ENCODE peak calls at places on chromosome X, in five cellular contexts. X, I, N, D and V are unnamed samples.

GRCh38 chrX:65723706-65724105 is 56.3 kb downstream of the MSN start:
- DNase-seq in X (peak; percentile 40), I (no peak), N (no peak), D (no peak), V (no peak)

GRCh38 chrX:136130931-136131843 is 16.1 kb upstream of the FHL1 start:
- DNase-seq in X (peak; percentile 82), I (no peak), N (no peak), D (no peak), V (no peak)

GRCh38 chrX:65463550-65463949 is 71.0 kb downstream of the LAS1L start:
- DNase-seq in X (peak; percentile 14), I (no peak), N (no peak), D (no peak), V (no peak)

GRCh38 chrX:100654256-100654655 is 10.3 kb downstream of the SRPX2 start:
- DNase-seq in X (peak; percentile 32), I (no peak), N (no peak), D (no peak), V (no peak)

GRCh38 chrX:12984629-12985303 is 9.9 kb downstream of the TMSB4X start:
- DNase-seq in X (peak; percentile 35), I (no peak), N (no peak), D (no peak), V (no peak)

GRCh38 chrX:150084474-150085229 is 146.4 kb upstream of the EOLA2 start:
- DNase-seq in X (peak; percentile 77), I (no peak), N (no peak), D (no peak), V (no peak)

GRCh38 chrX:77276742-77277141 is 170.4 kb upstream of the FGF16 start:
- DNase-seq in X (no peak), I (no peak), N (no peak), D (no peak), V (no peak)

GRCh38 chrX:33336783-33337182 is 125.4 kb upstream of the DMD start:
- DNase-seq in X (peak; percentile 29), I (peak; percentile 24), N (peak; percentile 19), D (no peak), V (no peak)

GRCh38 chrX:34734383-34734782 is 77.3 kb upstream of the TMEM47 start:
- DNase-seq in X (peak; percentile 62), I (no peak), N (no peak), D (no peak), V (no peak)

GRCh38 chrX:115372026-115372610 is 82.6 kb downstream of the LUZP4 start:
- DNase-seq in X (peak; percentile 79), I (no peak), N (no peak), D (no peak), V (no peak)

GRCh38 chrX:147803948-147804347 is 107.8 kb upstream of the FMR1 start:
- DNase-seq in X (no peak), I (no peak), N (no peak), D (no peak), V (no peak)

GRCh38 chrX:121356139-121356849 is 308.9 kb downstream of the GLUD2 start:
- DNase-seq in X (no peak), I (no peak), N (no peak), D (no peak), V (no peak)

GRCh38 chrX:11770320-11770719 is 12.3 kb downstream of the MSL3 start:
- DNase-seq in X (peak; percentile 63), I (no peak), N (no peak), D (no peak), V (no peak)

GRCh38 chrX:119784747-119785446 is 6.5 kb downstream of the RPL39 start:
- DNase-seq in X (peak; percentile 23), I (no peak), N (no peak), D (no peak), V (no peak)

GRCh38 chrX:154607370-154607769 is 11.7 kb downstream of the CTAG1B start:
- DNase-seq in X (no peak), I (no peak), N (no peak), D (no peak), V (no peak)

GRCh38 chrX:103063918-103064434 is at the start of gene BEX1:
- DNase-seq in X (no peak), I (peak; percentile 76), N (peak; percentile 42), D (no peak), V (no peak)

GRCh38 chrX:37956223-37956622 is 50.1 kb upstream of the SYTL5 start:
- DNase-seq in X (no peak), I (no peak), N (no peak), D (no peak), V (no peak)

GRCh38 chrX:106144755-106145639 is 23.1 kb upstream of the PWWP3B start:
- DNase-seq in X (no peak), I (peak; percentile 49), N (peak; percentile 42), D (no peak), V (no peak)

GRCh38 chrX:80486299-80486698 is 66.1 kb downstream of the TENT5D start:
- DNase-seq in X (no peak), I (no peak), N (no peak), D (no peak), V (no peak)
- H3K4me1 ChIP-seq in X (no peaks in the 10 kb centered on the region), I (no peaks in the 10 kb centered on the region), N (no peaks in the 10 kb centered on the region), D (no peaks in the 10 kb centered on the region), V (no peaks in the 10 kb centered on the region)

GRCh38 chrX:54811301-54811885 is 3.8 kb downstream of the MAGED2 start:
- DNase-seq in X (no peak), I (no peak), N (no peak), D (peak; percentile 64), V (no peak)

GRCh38 chrX:54808109-54808604 is 612 bp downstream of the MAGED2 start:
- DNase-seq in X (no peak), I (peak; percentile 90), N (peak; percentile 75), D (peak; percentile 96), V (no peak)

GRCh38 chrX:54807524-54808108 is at the start of gene MAGED2:
- DNase-seq in X (peak; percentile 16), I (peak; percentile 64), N (peak; percentile 44), D (no peak), V (no peak)

GRCh38 chrX:54810532-54810931 is 3.0 kb downstream of the MAGED2 start:
- DNase-seq in X (no peak), I (no peak), N (no peak), D (peak; percentile 92), V (no peak)

DNA sequence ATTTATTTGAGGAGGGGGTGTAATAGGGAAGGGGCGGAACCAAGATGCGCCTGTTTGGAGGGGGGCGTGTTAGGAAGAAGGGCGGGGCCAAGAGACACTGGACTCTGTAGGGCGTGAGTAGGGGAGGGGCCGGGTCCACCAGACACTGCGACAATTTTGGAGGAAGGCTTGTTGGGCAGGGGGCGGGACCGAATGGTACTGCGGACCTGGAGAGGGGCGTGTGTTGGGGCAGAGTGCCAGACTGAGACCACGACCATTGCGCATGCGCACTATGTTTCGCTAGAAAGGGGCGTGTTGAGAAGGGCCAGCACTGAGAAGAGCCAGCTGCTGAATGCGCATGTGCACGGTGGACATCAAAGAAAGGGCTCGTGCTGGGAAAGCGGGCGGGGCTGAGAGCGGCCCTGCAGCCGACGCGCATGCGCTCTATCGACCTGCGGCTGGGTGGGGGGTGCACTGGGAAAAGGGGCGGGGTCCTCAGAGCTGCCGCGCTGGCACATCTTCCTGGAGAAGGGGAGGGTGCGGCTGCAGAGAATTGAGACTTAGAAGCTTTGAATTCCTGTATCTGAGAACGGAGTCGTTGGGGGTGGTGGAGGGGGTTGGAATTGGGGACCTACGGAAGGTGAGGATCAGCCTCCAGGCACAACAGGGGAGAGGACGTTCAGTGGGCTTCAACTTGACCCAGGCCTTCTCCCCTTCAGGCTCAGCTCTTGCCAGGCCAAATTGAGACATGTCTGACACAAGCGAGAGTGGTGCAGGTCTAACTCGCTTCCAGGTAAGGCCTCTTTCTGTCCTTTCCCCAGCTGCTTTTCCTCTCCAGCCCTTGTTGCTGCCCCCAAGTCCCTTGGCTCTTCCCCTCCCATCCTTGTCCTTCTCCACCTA is 1.3 kb downstream of the MAGED2 start:
- DNase-seq in X (peak; percentile 96), I (peak; percentile 94), N (peak; percentile 95), D (peak; percentile 96), V (peak; percentile 72)
- TF ChIP-seq POLR2A in X (no peak), I (no peak), N (no peak), D (no peak), V (no peak)

DNA sequence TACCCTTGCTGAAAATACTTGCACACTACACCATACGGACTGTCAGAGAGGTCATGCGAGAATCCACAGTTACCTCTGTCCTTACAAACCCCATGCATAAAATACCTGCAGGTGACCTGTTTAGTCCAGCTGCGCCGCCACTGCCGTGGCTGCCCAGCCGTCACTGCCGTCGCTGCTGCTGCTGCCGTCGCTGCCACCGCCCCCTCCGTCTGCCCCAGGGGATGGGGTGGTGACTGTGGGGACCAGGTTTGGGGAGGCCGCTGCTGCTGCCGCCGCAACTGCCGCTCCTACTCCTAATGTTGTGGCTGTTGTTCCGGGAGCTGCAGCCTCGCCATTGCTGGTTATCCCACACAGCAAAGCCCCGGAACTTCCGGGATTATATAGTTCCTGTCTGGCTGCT is 141.8 kb upstream of the ZCCHC13 start:
- DNase-seq in X (no peak), I (no peak), N (no peak), D (no peak), V (no peak)
- H3K4me3 ChIP-seq in X (no peak overlapping the region), I (no peak overlapping the region), N (no peak overlapping the region), D (no peak overlapping the region), V (no peak overlapping the region)

DNA sequence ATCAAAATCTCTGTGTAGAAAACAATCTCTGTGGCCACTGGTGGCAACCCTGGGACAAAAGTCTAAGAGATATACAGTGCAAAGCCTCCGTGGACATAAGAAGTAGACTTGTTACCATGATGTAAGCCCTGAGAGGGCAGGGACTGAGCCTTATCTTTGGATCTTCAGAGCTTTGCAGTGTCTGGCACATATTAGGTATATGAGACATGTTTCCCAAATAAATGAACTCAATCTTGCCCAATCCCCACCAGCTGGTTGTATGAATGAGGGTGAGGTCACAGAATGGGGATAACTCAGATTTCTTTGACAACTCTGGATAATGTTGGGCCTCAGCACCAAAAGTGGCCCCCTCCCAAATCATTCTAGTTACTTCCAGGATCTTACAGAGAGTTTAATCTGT is 511.4 kb upstream of the DIPK2B start:
- DNase-seq in X (peak; percentile 65), I (no peak), N (no peak), D (no peak), V (no peak)
- H3K4me1 ChIP-seq in X (peaks cover 13% of the 10 kb centered on the region), I (no peaks in the 10 kb centered on the region), N (no peaks in the 10 kb centered on the region), D (peaks cover 6% of the 10 kb centered on the region), V (no peaks in the 10 kb centered on the region)

GRCh38 chrX:30889147-30890125 is at the start of gene TAB3:
- DNase-seq in X (peak; percentile 95), I (peak; percentile 94), N (peak; percentile 95), D (no peak), V (peak; percentile 70)
- TF ChIP-seq POLR2A in X (no peak), I (peak; percentile 23), N (peak; percentile 53), D (no peak), V (peak; percentile 37)

DNA sequence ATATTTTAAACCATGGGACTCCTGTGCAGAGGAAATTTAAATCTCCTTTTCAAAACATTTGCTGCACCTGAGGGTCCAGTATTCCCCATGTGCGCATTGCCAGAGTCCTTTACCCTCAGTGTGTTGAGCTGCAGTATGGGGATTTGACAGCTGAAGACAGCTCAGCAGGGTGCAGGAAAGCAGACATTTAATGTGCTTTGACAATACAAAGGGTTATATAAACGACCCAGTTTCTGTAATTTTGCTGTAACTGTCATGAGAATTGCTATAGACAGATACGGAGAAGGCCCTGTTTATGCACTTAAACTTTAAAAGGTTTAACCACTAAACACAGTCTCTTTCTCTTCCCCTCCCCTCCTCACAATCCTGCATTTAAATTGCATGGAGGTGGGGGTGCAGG is 393.4 kb downstream of the MID1IP1 start:
- DNase-seq in X (no peak), I (no peak), N (no peak), D (no peak), V (no peak)
- H3K4me3 ChIP-seq in X (no peak overlapping the region), I (no peak overlapping the region), N (no peak overlapping the region), D (no peak overlapping the region), V (no peak overlapping the region)